ENCODE peak calls at places on chromosomes 3 and 15, in seven cellular contexts. D is nephron progenitor cell, Y is astrocyte of the spinal cord, C is progenitor cell of endocrine pancreas, L is esophagus squamous epithelium, Q is A673, A is thoracic aorta. G is an unnamed sample.

GRCh38 chr3:125478321-125478720 is 41.7 kb downstream of the SNX4 start:
- DNase-seq in A (no peak), Q (no peak), L (no peak), Y (peak), D (no peak), C (no peak), G (no peak)

GRCh38 chr3:8734908-8735307 is 1.3 kb downstream of the CAV3 start:
- DNase-seq in Y (no peak), L (no peak), A (no peak), D (no peak), C (no peak), Q (no peak), G (no peak)

GRCh38 chr3:41117398-41117870 is 81.9 kb upstream of the CTNNB1 start:
- DNase-seq in A (peak), Y (peak), C (no peak), L (peak), Q (peak), D (no peak), G (no peak)

GRCh38 chr15:26365077-26365476 is 407.8 kb downstream of the GABRB3 start:
- DNase-seq in A (no peak), Y (no peak), L (no peak), D (no peak), Q (no peak), C (no peak), G (no peak)

GRCh38 chr3:29226709-29227108 is 54.2 kb upstream of the RBMS3 start:
- DNase-seq in Q (no peak), L (no peak), A (no peak), Y (peak), D (no peak), C (no peak), G (no peak)

GRCh38 chr15:67024322-67024997 is 40.9 kb upstream of the SMAD3 start:
- DNase-seq in L (peak), Q (peak), C (no peak), A (peak), D (no peak), Y (peak), G (no peak)

GRCh38 chr15:56325186-56325585 is 40.0 kb upstream of the TEX9 start:
- DNase-seq in Y (peak), Q (no peak), A (no peak), L (no peak), C (no peak), D (no peak), G (no peak)

GRCh38 chr3:2944628-2945027 is 165.5 kb downstream of the IL5RA start:
- DNase-seq in D (no peak), C (no peak), Q (no peak), Y (no peak), A (no peak), L (no peak), G (no peak)

GRCh38 chr3:5276953-5277352 is 89.4 kb downstream of the EDEM1 start:
- DNase-seq in D (no peak), L (no peak), C (no peak), Y (no peak), A (no peak), Q (no peak), G (no peak)

GRCh38 chr3:25007974-25008658 is 419.9 kb upstream of the RARB start:
- DNase-seq in Y (peak), C (no peak), L (no peak), A (no peak), D (no peak), Q (no peak), G (no peak)

GRCh38 chr3:101065962-101066361 is 72.7 kb upstream of the ABI3BP start:
- DNase-seq in Q (no peak), L (no peak), A (no peak), C (no peak), Y (peak), D (no peak), G (no peak)

GRCh38 chr3:49703443-49703927 is 14.1 kb downstream of the RNF123 start:
- DNase-seq in L (no peak), A (no peak), D (peak), Q (peak), Y (peak), C (peak), G (peak)

GRCh38 chr3:6125520-6125919 is 735.4 kb upstream of the GRM7 start:
- DNase-seq in C (no peak), D (no peak), Y (no peak), Q (no peak), L (no peak), A (no peak), G (no peak)

DNA sequence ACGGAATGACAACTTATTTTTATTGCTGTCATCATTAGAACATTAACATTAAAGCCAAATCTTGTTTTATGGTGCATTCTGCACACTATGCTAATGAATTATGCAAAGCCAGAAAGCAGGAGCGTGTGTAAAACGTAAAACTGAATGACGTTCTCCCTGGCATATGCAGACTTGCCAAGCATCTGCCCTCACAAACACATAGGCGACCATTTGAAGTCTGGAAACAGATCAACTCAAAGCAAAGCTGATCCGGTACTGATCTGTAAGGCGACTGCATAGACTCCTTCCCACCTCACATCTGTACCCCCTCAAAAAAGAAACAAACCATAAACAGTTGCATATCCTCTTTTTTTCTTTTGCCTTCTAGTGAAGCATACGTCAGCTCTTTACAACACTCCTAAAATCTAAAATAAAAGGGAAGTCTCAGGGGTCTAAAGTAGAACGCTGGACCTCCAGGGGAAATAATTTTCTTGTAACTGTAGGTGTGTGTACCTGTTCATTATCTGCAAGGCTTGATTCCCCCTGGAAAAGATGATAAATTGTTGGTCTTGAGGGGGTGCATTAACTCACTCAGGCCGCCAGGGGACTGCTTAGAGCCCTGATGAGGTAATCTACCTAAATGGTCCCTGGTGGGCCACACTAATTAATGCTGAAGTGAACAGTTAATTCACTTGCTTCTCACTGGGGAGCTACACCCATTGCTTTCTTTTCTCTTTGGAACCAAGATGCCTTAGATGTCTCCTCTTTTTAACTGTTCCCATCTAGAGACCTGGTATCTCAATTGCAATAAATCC is 231.4 kb downstream of the CDIN1 start:
- DNase-seq in Q (peak), C (no peak), D (no peak), A (no peak), L (no peak), Y (no peak), G (no peak)
- TF ChIP-seq CTCF in Q (peak), C (peak), D (peak), A (no peak), L (no peak), Y (peak), G (peak)

DNA sequence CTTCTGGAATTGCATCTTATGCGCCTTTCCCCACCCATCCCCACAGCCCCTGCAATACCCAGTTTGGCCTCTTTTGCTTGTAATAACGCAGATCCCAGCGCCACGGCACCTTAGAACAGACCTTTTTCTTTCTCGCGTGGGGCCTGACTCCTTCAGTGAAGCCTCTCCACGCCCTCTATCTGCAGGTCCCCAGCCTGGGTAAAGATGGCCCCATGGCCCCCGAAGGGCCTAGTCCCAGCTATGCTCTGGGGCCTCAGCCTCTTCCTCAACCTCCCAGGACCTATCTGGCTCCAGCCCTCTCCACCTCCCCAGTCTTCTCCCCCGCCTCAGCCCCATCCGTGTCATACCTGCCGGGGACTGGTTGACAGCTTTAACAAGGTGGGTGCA is 594 bp downstream of the CRELD1 start:
- DNase-seq in Y (no peak), A (no peak), Q (no peak), D (peak), L (no peak), C (no peak), G (no peak)
- TF ChIP-seq CTCF in Y (peak), A (no peak), Q (peak), D (no peak), L (peak), C (peak), G (no peak)

GRCh38 chr15:59996498-59997041 is 7.5 kb upstream of the FOXB1 start:
- DNase-seq in D (no peak), A (no peak), L (no peak), C (no peak), Y (no peak), Q (no peak), G (no peak)
- TF ChIP-seq CTCF in D (no peak), A (no peak), L (no peak), C (no peak), Y (no peak), Q (no peak), G (no peak)

GRCh38 chr15:48719668-48720067 is 74.2 kb upstream of the FBN1 start:
- DNase-seq in Q (no peak), C (no peak), Y (no peak), A (no peak), D (no peak), L (no peak), G (no peak)

GRCh38 chr15:48721061-48721810 is 75.7 kb upstream of the FBN1 start:
- DNase-seq in Q (no peak), Y (peak), C (no peak), D (no peak), A (no peak), L (no peak), G (no peak)

GRCh38 chr15:48720646-48721045 is 75.1 kb upstream of the FBN1 start:
- DNase-seq in D (no peak), C (no peak), A (no peak), Y (no peak), Q (no peak), L (no peak), G (no peak)

GRCh38 chr15:48723964-48724363 is 78.5 kb upstream of the FBN1 start:
- DNase-seq in C (no peak), Y (no peak), L (no peak), D (no peak), Q (no peak), A (no peak), G (no peak)

GRCh38 chr15:48722764-48723661 is 77.5 kb upstream of the FBN1 start:
- DNase-seq in C (no peak), D (no peak), Q (no peak), L (no peak), A (no peak), Y (peak), G (no peak)
- TF ChIP-seq CTCF in C (no peak), D (no peak), Q (no peak), L (no peak), A (no peak), Y (no peak), G (no peak)

GRCh38 chr3:184017672-184018423 is at the start of gene ABCC5:
- DNase-seq in A (peak), Y (peak), L (peak), Q (peak), C (peak), D (peak), G (peak)
- TF ChIP-seq CTCF in A (peak), Y (no peak), L (no peak), Q (no peak), C (peak), D (peak), G (no peak)

DNA sequence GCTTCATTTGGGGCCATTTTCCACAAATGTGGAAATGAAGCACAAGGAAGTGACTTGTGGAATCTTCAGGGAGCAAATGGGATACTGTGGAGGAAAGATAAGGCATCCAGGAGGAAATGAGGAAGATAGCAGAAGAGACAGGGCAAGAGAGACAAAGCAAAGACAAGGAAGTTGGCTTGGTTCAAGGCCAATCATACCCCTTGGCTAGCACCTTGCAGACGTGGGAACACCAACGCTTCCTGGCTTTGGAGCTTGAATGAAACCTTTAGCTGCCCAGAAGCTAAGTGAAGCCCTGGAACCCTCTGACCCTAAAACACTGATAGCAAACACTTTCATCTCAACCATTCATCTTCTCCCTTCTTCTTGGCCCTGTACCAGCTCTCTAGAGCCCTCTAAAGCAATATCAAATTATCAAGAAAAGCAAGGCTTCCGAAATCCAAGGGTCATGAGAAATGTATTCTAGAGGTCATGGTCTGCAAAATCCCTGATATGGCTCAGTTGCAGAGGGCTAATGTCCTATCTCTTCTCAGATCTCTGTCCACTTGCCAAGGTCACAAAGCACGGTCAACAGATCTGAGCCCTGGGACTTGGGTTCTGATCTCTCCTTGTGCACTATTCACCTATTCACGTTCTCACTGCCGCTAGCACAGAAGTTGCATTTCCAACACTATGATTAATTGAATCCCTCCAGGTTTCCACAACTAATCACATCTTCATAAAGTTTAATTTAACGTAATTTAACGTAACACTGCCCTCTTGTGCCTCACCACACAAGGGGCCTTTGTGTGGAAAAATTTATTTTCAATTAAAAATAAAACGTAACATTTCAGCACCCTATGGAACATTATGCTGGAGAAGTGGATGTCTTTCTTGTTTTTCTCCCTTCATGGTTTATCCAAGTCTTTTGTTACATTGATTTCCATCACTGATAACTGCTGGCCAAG is 557.6 kb upstream of the ADAMTS9 start:
- DNase-seq in Y (peak), D (no peak), C (no peak), L (no peak), A (no peak), Q (peak), G (no peak)
- TF ChIP-seq CTCF in Y (peak), D (no peak), C (no peak), L (no peak), A (peak), Q (peak), G (peak)

GRCh38 chr15:64009798-64010241 is 36.5 kb downstream of the DAPK2 start:
- DNase-seq in Y (peak), L (no peak), C (no peak), A (no peak), D (no peak), Q (no peak), G (no peak)

GRCh38 chr15:64008177-64008576 is 38.1 kb downstream of the DAPK2 start:
- DNase-seq in C (no peak), L (no peak), A (no peak), Q (no peak), Y (no peak), D (no peak), G (no peak)

GRCh38 chr15:64013179-64014043 is 32.9 kb downstream of the DAPK2 start:
- DNase-seq in A (no peak), Q (no peak), C (no peak), L (no peak), Y (no peak), D (no peak), G (no peak)

GRCh38 chr15:64009241-64009640 is 37.0 kb downstream of the DAPK2 start:
- DNase-seq in L (no peak), D (no peak), A (no peak), Y (no peak), C (no peak), Q (no peak), G (no peak)

DNA sequence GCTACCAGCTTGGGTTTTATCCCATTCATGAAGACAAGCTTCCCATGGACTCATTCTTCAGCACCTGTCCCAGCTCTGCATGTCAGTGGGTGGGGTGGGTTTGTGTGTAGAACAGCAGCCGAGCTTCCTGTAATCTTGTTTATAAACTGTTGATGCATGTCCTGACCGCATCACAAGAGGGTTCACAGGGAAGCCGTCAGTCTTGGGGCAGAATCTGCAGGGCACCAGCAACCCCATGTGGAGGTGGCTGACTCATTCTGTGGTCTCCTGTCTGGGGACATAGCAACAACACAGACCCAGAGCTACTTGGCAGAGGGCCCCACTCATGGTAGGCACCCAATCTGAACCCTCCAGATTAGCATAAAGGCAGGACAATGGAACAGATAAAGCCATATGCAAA is 35.6 kb downstream of the DAPK2 start:
- DNase-seq in C (no peak), L (peak), Q (peak), A (no peak), Y (peak), D (no peak), G (no peak)
- TF ChIP-seq CTCF in C (no peak), L (no peak), Q (no peak), A (no peak), Y (no peak), D (no peak), G (no peak)

DNA sequence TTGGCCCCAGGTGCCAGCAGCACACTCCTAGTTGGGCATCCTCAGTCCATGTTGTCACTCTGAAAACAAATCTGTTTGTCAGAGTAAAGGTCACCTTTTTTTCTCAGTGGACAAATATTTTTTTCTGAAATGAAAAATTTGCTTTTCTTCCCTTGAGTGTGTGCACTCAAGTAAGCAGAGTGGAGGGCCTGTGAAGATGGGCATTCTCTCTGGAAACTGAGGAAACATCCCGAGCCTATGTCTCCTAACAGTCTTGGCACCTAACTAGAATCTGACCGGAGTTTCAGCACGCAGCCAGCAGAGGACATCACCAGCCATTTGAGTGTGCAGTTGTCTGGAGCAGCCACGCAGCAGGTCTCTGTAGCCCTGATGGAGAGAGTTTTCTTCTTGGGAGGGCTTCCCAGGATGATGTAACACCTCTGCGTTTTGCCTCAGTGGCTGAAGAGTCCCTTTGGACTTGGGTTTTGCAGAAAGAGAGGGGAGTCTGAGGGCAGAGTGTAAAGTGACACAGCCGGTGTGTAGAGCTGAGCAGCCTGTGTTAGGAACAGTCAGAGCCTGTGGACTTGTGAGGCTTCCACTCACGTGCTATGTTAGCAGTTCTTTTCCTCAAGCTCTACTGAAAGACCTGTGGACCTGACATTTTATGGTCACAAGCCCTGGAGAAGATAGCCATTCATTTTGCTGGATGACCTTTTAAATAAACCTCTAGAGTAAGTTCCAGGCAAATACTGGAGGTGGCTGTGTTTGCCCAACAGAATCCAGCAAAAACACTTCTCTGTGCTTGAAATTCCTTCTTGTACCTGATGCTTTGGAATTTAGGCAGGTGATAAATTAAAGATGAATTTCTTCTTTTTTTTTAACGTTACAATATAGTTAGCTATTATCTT is 51.6 kb downstream of the ABHD2 start:
- DNase-seq in Q (peak), C (no peak), A (no peak), D (no peak), Y (peak), L (no peak), G (no peak)
- TF ChIP-seq CTCF in Q (peak), C (no peak), A (no peak), D (no peak), Y (peak), L (no peak), G (no peak)